ENCODE peak calls at places on chromosomes 16 and 17, in four cellular contexts. One of them, this sample, is unnamed. For H3K4me1, the result is how much of the 10 kb centered on the place peaks cover.

GRCh38 chr17:64626827-64627226 is 35.3 kb downstream of the SMURF2 start:
- DNase-seq in upper lobe of right lung: no peak
- DNase-seq in RWPE2: no peak
- DNase-seq in neural progenitor cell: no peak
- DNase-seq in this sample: no peak

GRCh38 chr17:4600563-4600962 is 16.2 kb downstream of the SMTNL2 start:
- DNase-seq in upper lobe of right lung: no peak
- DNase-seq in neural progenitor cell: peak
- DNase-seq in RWPE2: no peak
- DNase-seq in this sample: no peak

GRCh38 chr17:8911205-8911604 is 43.7 kb upstream of the PIK3R6 start:
- DNase-seq in upper lobe of right lung: no peak
- DNase-seq in neural progenitor cell: no peak
- DNase-seq in RWPE2: no peak
- DNase-seq in this sample: no peak

GRCh38 chr17:82836823-82837357 is 2.9 kb downstream of the ZNF750 start:
- DNase-seq in neural progenitor cell: peak
- DNase-seq in upper lobe of right lung: peak
- DNase-seq in RWPE2: peak
- DNase-seq in this sample: peak

GRCh38 chr17:62163847-62164246 is 98.8 kb upstream of the MED13 start:
- DNase-seq in neural progenitor cell: no peak
- DNase-seq in upper lobe of right lung: no peak
- DNase-seq in RWPE2: no peak
- DNase-seq in this sample: no peak

GRCh38 chr16:70685938-70686375 is at the start of gene MTSS2:
- DNase-seq in RWPE2: no peak
- DNase-seq in neural progenitor cell: peak
- DNase-seq in upper lobe of right lung: peak
- DNase-seq in this sample: peak

GRCh38 chr16:55464375-55464774 is 14.6 kb upstream of the MMP2 start:
- DNase-seq in RWPE2: no peak
- DNase-seq in upper lobe of right lung: no peak
- DNase-seq in neural progenitor cell: no peak
- DNase-seq in this sample: no peak

GRCh38 chr17:18946536-18946935 is 5.4 kb upstream of the SLC5A10 start:
- DNase-seq in upper lobe of right lung: no peak
- DNase-seq in RWPE2: no peak
- DNase-seq in neural progenitor cell: no peak
- DNase-seq in this sample: no peak

GRCh38 chr16:90032664-90033346 is 13.5 kb upstream of the DBNDD1 start:
- DNase-seq in RWPE2: no peak
- DNase-seq in neural progenitor cell: no peak
- DNase-seq in upper lobe of right lung: no peak
- DNase-seq in this sample: no peak

GRCh38 chr16:4038448-4038847 is 77.8 kb downstream of the ADCY9 start:
- DNase-seq in neural progenitor cell: no peak
- DNase-seq in RWPE2: no peak
- DNase-seq in upper lobe of right lung: peak
- DNase-seq in this sample: no peak

GRCh38 chr17:55286681-55287589 is 22.2 kb downstream of the HLF start:
- DNase-seq in RWPE2: no peak
- DNase-seq in neural progenitor cell: no peak
- DNase-seq in upper lobe of right lung: no peak
- DNase-seq in this sample: no peak

GRCh38 chr17:1029196-1029911 is 32.4 kb downstream of the TIMM22 start:
- DNase-seq in neural progenitor cell: no peak
- DNase-seq in RWPE2: no peak
- DNase-seq in upper lobe of right lung: no peak
- DNase-seq in this sample: no peak

GRCh38 chr16:89193021-89193575 is 7.2 kb downstream of the SLC22A31 start:
- DNase-seq in upper lobe of right lung: peak
- DNase-seq in RWPE2: peak
- DNase-seq in neural progenitor cell: peak
- DNase-seq in this sample: peak

GRCh38 chr16:35102780-35103403 is 1643.5 kb downstream of the TP53TG3F start:
- DNase-seq in neural progenitor cell: no peak
- DNase-seq in RWPE2: no peak
- DNase-seq in upper lobe of right lung: no peak
- DNase-seq in this sample: no peak

GRCh38 chr17:75459590-75460267 is 3.3 kb downstream of the TMEM94 start:
- DNase-seq in upper lobe of right lung: no peak
- DNase-seq in neural progenitor cell: no peak
- DNase-seq in RWPE2: no peak
- DNase-seq in this sample: no peak

GRCh38 chr17:63997341-63998048 is 656 bp upstream of the PRR29 start:
- DNase-seq in upper lobe of right lung: peak
- DNase-seq in RWPE2: peak
- DNase-seq in neural progenitor cell: peak
- DNase-seq in this sample: peak

GRCh38 chr16:79053577-79053976 is 547.0 kb downstream of the MAF start:
- DNase-seq in upper lobe of right lung: no peak
- DNase-seq in RWPE2: no peak
- DNase-seq in neural progenitor cell: no peak
- DNase-seq in this sample: no peak

GRCh38 chr16:26717826-26718225 is 348.9 kb upstream of the C16orf82 start:
- DNase-seq in upper lobe of right lung: no peak
- DNase-seq in neural progenitor cell: no peak
- DNase-seq in RWPE2: no peak
- DNase-seq in this sample: no peak

GRCh38 chr17:30389755-30390300 is 11.1 kb downstream of the CPD start:
- DNase-seq in neural progenitor cell: no peak
- DNase-seq in RWPE2: no peak
- DNase-seq in upper lobe of right lung: no peak
- DNase-seq in this sample: no peak

GRCh38 chr16:56298948-56299602 is 107.8 kb downstream of the GNAO1 start:
- DNase-seq in RWPE2: no peak
- DNase-seq in upper lobe of right lung: no peak
- DNase-seq in neural progenitor cell: peak
- DNase-seq in this sample: peak

GRCh38 chr17:60390881-60391418 is 983 bp downstream of the USP32 start:
- DNase-seq in RWPE2: no peak
- DNase-seq in neural progenitor cell: peak
- DNase-seq in upper lobe of right lung: no peak
- DNase-seq in this sample: peak

GRCh38 chr16:80569440-80570105 is 28.8 kb downstream of the DYNLRB2 start:
- DNase-seq in RWPE2: no peak
- DNase-seq in neural progenitor cell: no peak
- DNase-seq in upper lobe of right lung: no peak
- DNase-seq in this sample: no peak

GRCh38 chr16:12086861-12087260 is 110.3 kb downstream of the SNX29 start:
- DNase-seq in RWPE2: peak
- DNase-seq in upper lobe of right lung: no peak
- DNase-seq in neural progenitor cell: no peak
- DNase-seq in this sample: no peak

GRCh38 chr17:1005361-1005946 is 8.5 kb downstream of the TIMM22 start:
- DNase-seq in neural progenitor cell: no peak
- DNase-seq in RWPE2: peak
- DNase-seq in upper lobe of right lung: no peak
- DNase-seq in this sample: no peak

GRCh38 chr16:89373355-89374110 is 116.8 kb downstream of the ANKRD11 start:
- DNase-seq in RWPE2: no peak
- DNase-seq in upper lobe of right lung: no peak
- DNase-seq in neural progenitor cell: no peak
- DNase-seq in this sample: no peak

GRCh38 chr17:42121066-42121769 is at the start of gene KAT2A:
- DNase-seq in neural progenitor cell: peak
- DNase-seq in upper lobe of right lung: peak
- DNase-seq in RWPE2: no peak
- DNase-seq in this sample: peak

DNA sequence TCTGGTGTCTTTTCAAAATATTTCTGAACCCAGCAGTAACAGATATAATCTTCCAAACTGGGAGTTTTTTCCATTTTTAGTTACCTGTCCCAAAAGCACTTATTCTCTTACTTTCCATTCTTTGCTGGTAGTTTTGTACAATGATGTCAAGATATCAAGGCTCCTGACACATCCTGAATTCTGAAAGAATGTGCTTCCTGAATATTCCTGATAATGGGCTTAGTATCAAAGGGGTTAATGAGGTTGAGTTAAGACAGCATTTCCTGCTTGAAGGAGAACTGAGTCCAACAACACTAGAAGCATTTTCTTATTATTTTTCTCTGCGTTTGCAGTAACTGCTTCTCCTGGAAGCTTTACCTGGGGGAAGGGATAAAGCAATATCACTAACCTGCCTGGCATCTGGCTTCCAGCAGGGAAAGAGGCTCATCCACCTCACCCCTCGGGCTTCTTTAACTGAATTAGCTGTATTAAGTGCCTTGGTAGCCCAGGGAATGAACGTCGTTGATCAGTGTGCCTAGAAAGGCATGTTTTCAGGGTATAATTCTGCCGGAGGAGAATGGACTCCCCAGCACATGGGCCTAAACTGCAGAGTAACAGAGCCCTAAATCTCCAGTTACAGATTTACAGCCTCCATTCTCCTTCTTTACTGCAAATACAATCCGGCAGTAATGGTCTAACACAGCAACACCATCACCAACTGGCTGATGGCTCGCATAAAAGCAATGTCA is 134.4 kb downstream of the SNX11 start:
- DNase-seq in neural progenitor cell: no peak
- DNase-seq in upper lobe of right lung: no peak
- DNase-seq in RWPE2: no peak
- DNase-seq in this sample: no peak
- TF ChIP-seq CTCF in neural progenitor cell: no peak
- TF ChIP-seq CTCF in upper lobe of right lung: no peak
- TF ChIP-seq CTCF in RWPE2: no peak
- TF ChIP-seq CTCF in this sample: no peak

GRCh38 chr17:72517413-72518237 is 396.8 kb downstream of the SOX9 start:
- DNase-seq in RWPE2: no peak
- DNase-seq in neural progenitor cell: no peak
- DNase-seq in upper lobe of right lung: no peak
- DNase-seq in this sample: no peak
- H3K4me1 ChIP-seq in RWPE2: under half
- H3K4me1 ChIP-seq in neural progenitor cell: half or more
- H3K4me1 ChIP-seq in upper lobe of right lung: under half
- H3K4me1 ChIP-seq in this sample: under half

DNA sequence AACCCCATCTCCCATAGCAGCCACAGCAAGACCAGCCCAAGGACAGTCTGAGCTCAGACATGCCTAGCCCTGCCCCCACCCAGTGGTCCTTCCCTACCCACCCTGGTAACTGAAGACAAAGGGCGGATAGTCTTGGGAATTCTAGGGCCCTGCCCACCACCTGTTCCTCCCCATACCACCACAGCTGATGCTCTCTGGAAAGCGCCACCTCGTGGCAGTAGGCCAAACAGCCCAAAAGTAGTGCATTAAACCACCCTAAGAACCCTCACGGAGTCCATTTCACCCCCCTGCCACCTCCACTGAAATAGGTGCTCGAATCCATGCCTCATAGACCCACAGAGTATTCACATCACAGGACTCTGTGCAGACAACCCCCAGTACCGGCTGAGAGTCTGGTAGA is 1021.4 kb downstream of the CDH8 start:
- DNase-seq in neural progenitor cell: no peak
- DNase-seq in upper lobe of right lung: no peak
- DNase-seq in RWPE2: no peak
- DNase-seq in this sample: no peak
- TF ChIP-seq CTCF in neural progenitor cell: peak
- TF ChIP-seq CTCF in upper lobe of right lung: no peak
- TF ChIP-seq CTCF in RWPE2: peak
- TF ChIP-seq CTCF in this sample: no peak

DNA sequence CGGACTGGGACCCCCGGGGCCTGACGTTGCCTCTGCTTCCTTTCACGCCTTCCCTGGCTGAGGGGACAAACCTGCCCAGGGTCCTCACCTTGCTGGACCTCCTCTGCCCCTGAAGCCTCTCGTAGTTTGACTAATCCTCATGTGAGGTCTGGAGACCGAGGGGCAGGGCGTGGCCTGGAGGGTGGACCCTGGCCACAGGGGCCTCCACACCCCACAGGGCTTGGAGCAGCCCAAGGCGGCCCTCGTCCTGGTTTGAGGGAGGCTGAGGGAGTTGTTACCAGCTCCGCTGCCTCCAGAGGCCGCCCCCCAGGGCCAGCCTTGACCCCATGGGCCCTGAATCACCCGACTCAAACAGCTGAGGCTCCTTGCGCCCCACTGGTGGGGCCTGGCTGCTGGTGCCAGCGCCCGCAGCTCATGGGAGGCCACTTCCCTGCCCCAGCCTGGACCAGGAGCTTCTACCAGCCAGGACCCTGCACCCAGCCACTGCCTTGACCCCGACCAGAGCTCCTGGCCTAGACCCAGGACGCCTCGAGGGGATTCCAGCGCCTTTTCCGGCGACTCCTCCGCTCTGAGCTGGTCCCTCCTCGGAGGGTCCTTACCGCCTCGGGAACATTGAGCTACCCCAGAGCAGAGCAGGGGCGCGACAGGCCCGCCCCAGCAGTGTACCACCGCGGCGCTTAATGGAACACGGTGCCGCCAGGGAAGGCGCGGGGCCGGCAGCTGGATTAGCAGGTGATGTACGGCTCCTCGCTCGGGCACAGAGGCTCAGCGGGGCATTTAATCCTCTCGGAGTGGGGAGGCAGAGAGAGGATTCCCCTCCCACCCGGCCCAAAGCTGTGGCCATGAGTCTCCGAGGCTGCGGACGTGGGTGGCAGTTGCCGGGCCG is 37.1 kb downstream of the GSE1 start:
- DNase-seq in neural progenitor cell: peak
- DNase-seq in upper lobe of right lung: no peak
- DNase-seq in RWPE2: no peak
- DNase-seq in this sample: no peak
- H3K4me1 ChIP-seq in neural progenitor cell: under half
- H3K4me1 ChIP-seq in upper lobe of right lung: under half
- H3K4me1 ChIP-seq in RWPE2: under half
- H3K4me1 ChIP-seq in this sample: under half

GRCh38 chr16:85615014-85615851 is 2.1 kb downstream of the GSE1 start:
- DNase-seq in upper lobe of right lung: peak
- DNase-seq in RWPE2: peak
- DNase-seq in neural progenitor cell: peak
- DNase-seq in this sample: peak
- TF ChIP-seq CTCF in upper lobe of right lung: no peak
- TF ChIP-seq CTCF in RWPE2: no peak
- TF ChIP-seq CTCF in neural progenitor cell: no peak
- TF ChIP-seq CTCF in this sample: no peak

GRCh38 chr16:9098377-9099090 is 7.1 kb downstream of the HAPSTR1 start:
- DNase-seq in upper lobe of right lung: no peak
- DNase-seq in RWPE2: no peak
- DNase-seq in neural progenitor cell: no peak
- DNase-seq in this sample: no peak
- H3K4me1 ChIP-seq in upper lobe of right lung: half or more
- H3K4me1 ChIP-seq in RWPE2: half or more
- H3K4me1 ChIP-seq in neural progenitor cell: under half
- H3K4me1 ChIP-seq in this sample: half or more